ENCODE peak calls at places on chromosome 2, in five cellular contexts. One of them, this sample, is unnamed.

GRCh38 chr2:21310493-21310892 is 186.7 kb downstream of the TDRD15 start:
- DNase-seq in lung: no peak
- DNase-seq in progenitor cell of endocrine pancreas: no peak
- DNase-seq in fibroblast of lung: no peak
- DNase-seq in sigmoid colon: no peak
- DNase-seq in this sample: no peak

GRCh38 chr2:236945431-236946016 is 140.2 kb upstream of the COPS8 start:
- DNase-seq in lung: peak
- DNase-seq in sigmoid colon: no peak
- DNase-seq in progenitor cell of endocrine pancreas: no peak
- DNase-seq in fibroblast of lung: no peak
- DNase-seq in this sample: peak

GRCh38 chr2:217622205-217622621 is 380.6 kb downstream of the TNS1 start:
- DNase-seq in fibroblast of lung: peak
- DNase-seq in lung: no peak
- DNase-seq in sigmoid colon: peak
- DNase-seq in progenitor cell of endocrine pancreas: no peak
- DNase-seq in this sample: peak

GRCh38 chr2:150207979-150208378 is 279.5 kb downstream of the RND3 start:
- DNase-seq in fibroblast of lung: no peak
- DNase-seq in lung: no peak
- DNase-seq in progenitor cell of endocrine pancreas: no peak
- DNase-seq in sigmoid colon: no peak
- DNase-seq in this sample: no peak

GRCh38 chr2:201261471-201261870 is 1.1 kb downstream of the CASP8 start:
- DNase-seq in fibroblast of lung: no peak
- DNase-seq in sigmoid colon: no peak
- DNase-seq in lung: peak
- DNase-seq in progenitor cell of endocrine pancreas: no peak
- DNase-seq in this sample: no peak

GRCh38 chr2:200165687-200166086 is 140.8 kb upstream of the SPATS2L start:
- DNase-seq in sigmoid colon: no peak
- DNase-seq in lung: no peak
- DNase-seq in progenitor cell of endocrine pancreas: no peak
- DNase-seq in fibroblast of lung: no peak
- DNase-seq in this sample: no peak

GRCh38 chr2:75560022-75560767 is 544 bp downstream of the EVA1A start:
- DNase-seq in fibroblast of lung: peak
- DNase-seq in lung: peak
- DNase-seq in progenitor cell of endocrine pancreas: peak
- DNase-seq in sigmoid colon: no peak
- DNase-seq in this sample: peak

GRCh38 chr2:101267671-101268656 is 15.3 kb downstream of the CNOT11 start:
- DNase-seq in fibroblast of lung: no peak
- DNase-seq in lung: no peak
- DNase-seq in progenitor cell of endocrine pancreas: no peak
- DNase-seq in sigmoid colon: no peak
- DNase-seq in this sample: no peak

GRCh38 chr2:96109931-96110511 is 6.3 kb downstream of the ADRA2B start:
- DNase-seq in fibroblast of lung: no peak
- DNase-seq in lung: no peak
- DNase-seq in progenitor cell of endocrine pancreas: no peak
- DNase-seq in sigmoid colon: peak
- DNase-seq in this sample: no peak

GRCh38 chr2:122528061-122528460 is 772.6 kb downstream of the TSN start:
- DNase-seq in lung: no peak
- DNase-seq in fibroblast of lung: peak
- DNase-seq in sigmoid colon: no peak
- DNase-seq in progenitor cell of endocrine pancreas: no peak
- DNase-seq in this sample: no peak

GRCh38 chr2:28276076-28276618 is 116.5 kb upstream of the FOSL2 start:
- DNase-seq in lung: no peak
- DNase-seq in sigmoid colon: no peak
- DNase-seq in fibroblast of lung: peak
- DNase-seq in progenitor cell of endocrine pancreas: no peak
- DNase-seq in this sample: no peak

GRCh38 chr2:209147981-209148380 is 275.9 kb upstream of the MAP2 start:
- DNase-seq in lung: no peak
- DNase-seq in fibroblast of lung: no peak
- DNase-seq in progenitor cell of endocrine pancreas: no peak
- DNase-seq in sigmoid colon: no peak
- DNase-seq in this sample: no peak

GRCh38 chr2:211157856-211158463 is 601.6 kb downstream of the CPS1 start:
- DNase-seq in lung: peak
- DNase-seq in sigmoid colon: peak
- DNase-seq in progenitor cell of endocrine pancreas: peak
- DNase-seq in fibroblast of lung: peak
- DNase-seq in this sample: peak

GRCh38 chr2:160269803-160270570 is 69.9 kb upstream of the ITGB6 start:
- DNase-seq in fibroblast of lung: peak
- DNase-seq in sigmoid colon: peak
- DNase-seq in progenitor cell of endocrine pancreas: peak
- DNase-seq in lung: peak
- DNase-seq in this sample: peak

GRCh38 chr2:231800493-231801091 is 14.3 kb downstream of the COPS7B start:
- DNase-seq in progenitor cell of endocrine pancreas: peak
- DNase-seq in fibroblast of lung: peak
- DNase-seq in lung: no peak
- DNase-seq in sigmoid colon: no peak
- DNase-seq in this sample: no peak

GRCh38 chr2:46984642-46985476 is 69.3 kb upstream of the MCFD2 start:
- DNase-seq in sigmoid colon: peak
- DNase-seq in progenitor cell of endocrine pancreas: no peak
- DNase-seq in fibroblast of lung: peak
- DNase-seq in lung: peak
- DNase-seq in this sample: no peak

GRCh38 chr2:239393941-239394340 is 6.9 kb downstream of the HDAC4 start:
- DNase-seq in sigmoid colon: peak
- DNase-seq in progenitor cell of endocrine pancreas: no peak
- DNase-seq in fibroblast of lung: no peak
- DNase-seq in lung: no peak
- DNase-seq in this sample: no peak

GRCh38 chr2:84776011-84776410 is 104.9 kb downstream of the TRABD2A start:
- DNase-seq in progenitor cell of endocrine pancreas: no peak
- DNase-seq in sigmoid colon: no peak
- DNase-seq in lung: no peak
- DNase-seq in fibroblast of lung: peak
- DNase-seq in this sample: no peak

GRCh38 chr2:236641051-236641450 is 71.4 kb downstream of the ACKR3 start:
- DNase-seq in progenitor cell of endocrine pancreas: no peak
- DNase-seq in fibroblast of lung: no peak
- DNase-seq in lung: no peak
- DNase-seq in sigmoid colon: peak
- DNase-seq in this sample: peak

GRCh38 chr2:235868645-235869044 is 299.5 kb downstream of the GBX2 start:
- DNase-seq in lung: no peak
- DNase-seq in sigmoid colon: no peak
- DNase-seq in progenitor cell of endocrine pancreas: no peak
- DNase-seq in fibroblast of lung: no peak
- DNase-seq in this sample: no peak

GRCh38 chr2:162244559-162245031 is 1.4 kb upstream of the FAP start:
- DNase-seq in sigmoid colon: peak
- DNase-seq in fibroblast of lung: peak
- DNase-seq in lung: peak
- DNase-seq in progenitor cell of endocrine pancreas: no peak
- DNase-seq in this sample: no peak

GRCh38 chr2:168929031-168929430 is 27.9 kb downstream of the G6PC2 start:
- DNase-seq in fibroblast of lung: peak
- DNase-seq in lung: no peak
- DNase-seq in sigmoid colon: no peak
- DNase-seq in progenitor cell of endocrine pancreas: no peak
- DNase-seq in this sample: no peak

GRCh38 chr2:10007440-10007839 is 35.9 kb upstream of the KLF11 start:
- DNase-seq in lung: no peak
- DNase-seq in progenitor cell of endocrine pancreas: no peak
- DNase-seq in fibroblast of lung: peak
- DNase-seq in sigmoid colon: peak
- DNase-seq in this sample: no peak

GRCh38 chr2:15359716-15360531 is 201.2 kb downstream of the NBAS start:
- DNase-seq in progenitor cell of endocrine pancreas: no peak
- DNase-seq in lung: no peak
- DNase-seq in fibroblast of lung: peak
- DNase-seq in sigmoid colon: no peak
- DNase-seq in this sample: no peak

GRCh38 chr2:207163053-207163814 is 2.5 kb downstream of the KLF7 start:
- DNase-seq in sigmoid colon: no peak
- DNase-seq in progenitor cell of endocrine pancreas: no peak
- DNase-seq in fibroblast of lung: peak
- DNase-seq in lung: no peak
- DNase-seq in this sample: no peak

GRCh38 chr2:240469747-240470146 is 34.3 kb downstream of the GPC1 start:
- DNase-seq in sigmoid colon: no peak
- DNase-seq in fibroblast of lung: no peak
- DNase-seq in progenitor cell of endocrine pancreas: peak
- DNase-seq in lung: no peak
- DNase-seq in this sample: no peak

GRCh38 chr2:240468300-240469238 is 33.1 kb downstream of the GPC1 start:
- DNase-seq in sigmoid colon: peak
- DNase-seq in lung: peak
- DNase-seq in progenitor cell of endocrine pancreas: peak
- DNase-seq in fibroblast of lung: no peak
- DNase-seq in this sample: peak

GRCh38 chr2:240467149-240467642 is 31.7 kb downstream of the GPC1 start:
- DNase-seq in fibroblast of lung: no peak
- DNase-seq in sigmoid colon: peak
- DNase-seq in progenitor cell of endocrine pancreas: peak
- DNase-seq in lung: peak
- DNase-seq in this sample: no peak

GRCh38 chr2:240467659-240468299 is 32.3 kb downstream of the GPC1 start:
- DNase-seq in progenitor cell of endocrine pancreas: no peak
- DNase-seq in fibroblast of lung: no peak
- DNase-seq in lung: peak
- DNase-seq in sigmoid colon: peak
- DNase-seq in this sample: no peak

DNA sequence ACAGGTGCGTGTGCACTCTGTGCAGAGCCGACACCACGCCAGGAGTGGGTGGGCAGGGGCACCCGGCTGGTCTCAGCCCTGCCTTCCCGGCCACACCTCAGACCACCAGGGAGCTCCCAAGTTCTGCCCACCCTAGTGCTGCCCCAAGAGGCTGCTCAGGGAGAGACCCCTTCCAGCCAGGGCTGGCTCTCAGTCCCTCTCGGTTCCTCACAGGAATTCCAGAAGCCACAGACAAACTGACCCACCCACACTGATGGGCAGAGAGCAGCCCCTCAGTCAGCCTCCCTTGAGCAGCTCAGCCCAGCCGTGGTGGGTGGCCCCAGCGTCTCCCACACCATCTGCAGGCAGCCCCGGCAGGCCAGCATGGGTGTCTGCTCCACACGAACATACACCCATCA is 33.8 kb downstream of the GPC1 start:
- DNase-seq in fibroblast of lung: no peak
- DNase-seq in lung: no peak
- DNase-seq in sigmoid colon: peak
- DNase-seq in progenitor cell of endocrine pancreas: peak
- DNase-seq in this sample: no peak
- TF ChIP-seq CTCF in fibroblast of lung: no peak
- TF ChIP-seq CTCF in lung: no peak
- TF ChIP-seq CTCF in sigmoid colon: no peak
- TF ChIP-seq CTCF in progenitor cell of endocrine pancreas: peak
- TF ChIP-seq CTCF in this sample: no peak

GRCh38 chr2:65658253-65658652 is 225.9 kb upstream of the SPRED2 start:
- DNase-seq in fibroblast of lung: no peak
- DNase-seq in lung: no peak
- DNase-seq in progenitor cell of endocrine pancreas: no peak
- DNase-seq in sigmoid colon: no peak
- DNase-seq in this sample: no peak

GRCh38 chr2:65658871-65659270 is 226.5 kb upstream of the SPRED2 start:
- DNase-seq in progenitor cell of endocrine pancreas: no peak
- DNase-seq in fibroblast of lung: peak
- DNase-seq in lung: no peak
- DNase-seq in sigmoid colon: no peak
- DNase-seq in this sample: no peak

GRCh38 chr2:65655000-65655399 is 222.6 kb upstream of the SPRED2 start:
- DNase-seq in lung: no peak
- DNase-seq in progenitor cell of endocrine pancreas: no peak
- DNase-seq in fibroblast of lung: no peak
- DNase-seq in sigmoid colon: no peak
- DNase-seq in this sample: no peak

GRCh38 chr2:65654496-65654895 is 222.1 kb upstream of the SPRED2 start:
- DNase-seq in lung: no peak
- DNase-seq in sigmoid colon: no peak
- DNase-seq in progenitor cell of endocrine pancreas: no peak
- DNase-seq in fibroblast of lung: no peak
- DNase-seq in this sample: no peak

GRCh38 chr2:65656152-65656718 is 223.8 kb upstream of the SPRED2 start:
- DNase-seq in sigmoid colon: no peak
- DNase-seq in lung: no peak
- DNase-seq in fibroblast of lung: no peak
- DNase-seq in progenitor cell of endocrine pancreas: no peak
- DNase-seq in this sample: no peak
- TF ChIP-seq CTCF in sigmoid colon: no peak
- TF ChIP-seq CTCF in lung: no peak
- TF ChIP-seq CTCF in fibroblast of lung: no peak
- TF ChIP-seq CTCF in progenitor cell of endocrine pancreas: no peak
- TF ChIP-seq CTCF in this sample: no peak

DNA sequence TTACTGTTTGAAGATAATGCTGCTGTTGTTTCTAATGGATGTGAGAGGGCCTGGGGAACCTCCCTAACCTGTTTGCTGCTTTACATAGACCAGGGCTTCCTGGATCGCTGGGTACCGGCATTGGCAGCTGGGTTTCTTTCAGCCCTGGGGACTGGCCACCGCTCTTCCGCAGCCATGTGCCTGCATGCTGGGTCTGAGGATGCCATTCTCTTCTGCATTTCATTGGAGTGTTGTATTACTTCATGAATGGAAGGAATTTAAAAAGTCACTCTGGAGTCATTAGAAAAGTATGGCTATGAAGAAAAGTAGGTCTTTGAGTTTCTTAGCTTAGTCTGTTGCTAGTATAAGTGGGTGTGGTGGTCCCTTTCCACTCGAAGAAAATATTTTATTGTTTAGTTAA is 107.3 kb upstream of the MGAT5 start:
- DNase-seq in lung: no peak
- DNase-seq in sigmoid colon: no peak
- DNase-seq in progenitor cell of endocrine pancreas: no peak
- DNase-seq in fibroblast of lung: peak
- DNase-seq in this sample: no peak
- TF ChIP-seq CTCF in lung: no peak
- TF ChIP-seq CTCF in sigmoid colon: no peak
- TF ChIP-seq CTCF in progenitor cell of endocrine pancreas: no peak
- TF ChIP-seq CTCF in fibroblast of lung: no peak
- TF ChIP-seq CTCF in this sample: no peak

DNA sequence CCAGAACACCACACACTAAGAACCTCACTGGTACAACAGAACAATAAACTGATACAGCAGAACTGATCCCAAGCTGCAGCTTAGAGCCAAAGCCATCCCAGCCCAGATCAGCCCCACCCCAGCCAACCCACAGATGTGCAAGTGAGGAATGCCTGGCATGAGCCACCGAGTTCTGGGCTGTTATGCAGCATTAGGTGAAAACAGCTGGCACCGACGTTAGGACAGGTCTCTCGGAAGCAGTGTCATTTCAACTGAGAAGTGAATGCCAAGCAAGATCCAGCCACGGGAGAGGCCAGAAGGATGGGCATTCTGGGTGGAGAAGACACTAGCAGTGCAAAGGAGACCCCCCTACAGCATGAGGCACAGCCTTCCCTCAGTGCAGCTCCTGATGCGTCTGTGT is 38.9 kb downstream of the ADCY3 start:
- DNase-seq in lung: no peak
- DNase-seq in progenitor cell of endocrine pancreas: no peak
- DNase-seq in fibroblast of lung: no peak
- DNase-seq in sigmoid colon: no peak
- DNase-seq in this sample: no peak
- TF ChIP-seq CTCF in lung: no peak
- TF ChIP-seq CTCF in progenitor cell of endocrine pancreas: no peak
- TF ChIP-seq CTCF in fibroblast of lung: no peak
- TF ChIP-seq CTCF in sigmoid colon: no peak
- TF ChIP-seq CTCF in this sample: no peak

This sample was measured in osteocyte.